ENCODE peak calls at places on chromosomes 13 and 19, in six cellular contexts. Z is GM12891; W is stimulated activated CD8-positive, alpha-beta memory T cell treated with anti-CD3 and anti-CD28 coated beads, Interleukin-7, amount 100 ng/mL, for 1 hour; J is left lung; D is thoracic aorta; B is GOT3. A is an unnamed sample.

GRCh38 chr19:37999309-38000213 is 92.6 kb downstream of the SIPA1L3 start:
- DNase-seq in B (peak; percentile 68), D (no peak), J (no peak), W (no peak), Z (no peak), A (no peak)

GRCh38 chr19:43353606-43354304 is at the start of gene CD177:
- DNase-seq in W (no peak), J (no peak), D (no peak), B (no peak), Z (no peak), A (no peak)

GRCh38 chr13:79541426-79542049 is 60.6 kb downstream of the NDFIP2 start:
- DNase-seq in B (no peak), Z (no peak), W (no peak), D (no peak), J (no peak), A (no peak)

GRCh38 chr13:21823949-21824348 is 153.1 kb downstream of the FGF9 start:
- DNase-seq in D (no peak), B (no peak), J (no peak), W (no peak), Z (no peak), A (no peak)

GRCh38 chr13:101739382-101740178 is 287.1 kb downstream of the ITGBL1 start:
- DNase-seq in W (no peak), B (no peak), D (no peak), Z (no peak), J (no peak), A (no peak)

GRCh38 chr19:43624933-43625332 is 5.5 kb upstream of the ZNF428 start:
- DNase-seq in B (no peak), D (no peak), W (peak; percentile 44), J (peak; percentile 83), Z (peak; percentile 75), A (peak; percentile 74)

GRCh38 chr13:53170910-53171309 is 142.3 kb downstream of the OLFM4 start:
- DNase-seq in J (no peak), B (no peak), W (no peak), D (no peak), Z (no peak), A (no peak)

GRCh38 chr19:18254546-18255500 is 19.4 kb downstream of the IQCN start:
- DNase-seq in W (no peak), Z (no peak), J (peak; percentile 79), B (no peak), D (no peak), A (no peak)

GRCh38 chr13:111969551-111970135 is 97.3 kb upstream of the SOX1 start:
- DNase-seq in B (no peak), J (no peak), Z (no peak), W (no peak), D (no peak), A (no peak)

GRCh38 chr19:12880551-12881171 is 588 bp downstream of the DNASE2 start:
- DNase-seq in J (peak; percentile 86), D (no peak), W (no peak), B (no peak), Z (no peak), A (no peak)

GRCh38 chr19:7926021-7926726 is at the start of gene CTXN1:
- DNase-seq in W (peak; percentile 63), B (no peak), D (no peak), Z (peak; percentile 92), J (peak; percentile 94), A (peak; percentile 56)

GRCh38 chr19:1523412-1524205 is at the start of gene PLK5:
- DNase-seq in J (no peak), D (no peak), Z (no peak), B (no peak), W (no peak), A (no peak)

GRCh38 chr19:34484328-34484727 is 2.8 kb downstream of the WTIP start:
- DNase-seq in B (no peak), W (no peak), D (no peak), J (peak; percentile 61), Z (no peak), A (no peak)

GRCh38 chr13:113220877-113221276 is 11.5 kb downstream of the CUL4A start:
- DNase-seq in Z (no peak), B (no peak), W (no peak), J (peak; percentile 37), D (no peak), A (no peak)

GRCh38 chr13:67146523-67147130 is 83.5 kb downstream of the PCDH9 start:
- DNase-seq in W (no peak), B (no peak), D (no peak), Z (no peak), J (no peak), A (no peak)

GRCh38 chr19:5466814-5467291 is 11.6 kb downstream of the ZNRF4 start:
- DNase-seq in Z (no peak), D (no peak), J (no peak), W (no peak), B (no peak), A (no peak)

GRCh38 chr19:31285744-31286143 is 63.5 kb downstream of the TSHZ3 start:
- DNase-seq in D (no peak), B (no peak), J (no peak), Z (no peak), W (no peak), A (no peak)

GRCh38 chr19:45376045-45376724 is 5.8 kb upstream of the ERCC2 start:
- DNase-seq in D (no peak), Z (no peak), W (no peak), J (no peak), B (peak; percentile 33), A (no peak)

GRCh38 chr19:31511696-31512095 is 162.5 kb upstream of the TSHZ3 start:
- DNase-seq in J (no peak), W (no peak), Z (no peak), D (no peak), B (no peak), A (no peak)

GRCh38 chr19:43425567-43426392 is 11.1 kb downstream of the TEX101 start:
- DNase-seq in B (no peak), D (no peak), W (no peak), J (no peak), Z (no peak), A (no peak)

GRCh38 chr13:32969516-32969941 is 46.7 kb upstream of the KL start:
- DNase-seq in Z (no peak), W (no peak), B (no peak), D (no peak), J (no peak), A (no peak)